ENCODE peak calls at places on chromosomes 12 and 14, in nine cellular contexts. F is hepatic stellate cell, E is prostate gland, L is progenitor cell of endocrine pancreas, G is ovary, A is NCI-H1436, Y is GOT3, H is NCI-H2081, W is KG1. N is an unnamed sample.

GRCh38 chr12:124354400-124354799 is 59.5 kb downstream of the RFLNA start:
- DNase-seq in W (no peak), H (no peak), L (no peak), Y (no peak), E (no peak), G (no peak), F (no peak), A (no peak), N (no peak)

GRCh38 chr12:132159555-132160003 is 15.3 kb downstream of the NOC4L start:
- DNase-seq in G (no peak), A (no peak), H (no peak), L (no peak), W (no peak), Y (no peak), E (no peak), F (no peak), N (no peak)

GRCh38 chr12:75666126-75666979 is 154.9 kb upstream of the KRR1 start:
- DNase-seq in A (no peak), L (no peak), E (no peak), W (no peak), Y (no peak), G (no peak), F (peak; percentile 10), H (no peak), N (no peak)

GRCh38 chr12:124496584-124496983 is 70.8 kb downstream of the NCOR2 start:
- DNase-seq in A (no peak), L (no peak), E (no peak), Y (no peak), H (no peak), W (no peak), F (peak; percentile 58), G (no peak), N (no peak)

GRCh38 chr14:63897706-63898105 is 44.9 kb downstream of the SYNE2 start:
- DNase-seq in F (peak; percentile 46), A (no peak), H (no peak), Y (no peak), G (no peak), L (no peak), E (no peak), W (no peak), N (no peak)

GRCh38 chr14:90518941-90519256 is 122.1 kb downstream of the CALM1 start:
- DNase-seq in F (no peak), W (no peak), G (no peak), Y (no peak), A (no peak), E (no peak), L (no peak), H (no peak), N (peak; percentile 39)

GRCh38 chr12:57089259-57090245 is 638 bp downstream of the NAB2 start:
- DNase-seq in A (no peak), E (peak; percentile 52), H (no peak), F (peak; percentile 65), Y (no peak), W (no peak), G (peak; percentile 80), L (no peak), N (no peak)

GRCh38 chr12:131043401-131043871 is 89.7 kb downstream of the ADGRD1 start:
- DNase-seq in L (no peak), F (no peak), W (no peak), G (peak; percentile 15), E (no peak), H (no peak), A (no peak), Y (no peak), N (no peak)

GRCh38 chr14:104393898-104394605 is 185.5 kb upstream of the C14orf180 start:
- DNase-seq in A (no peak), H (no peak), F (no peak), Y (no peak), G (no peak), L (no peak), E (no peak), W (peak; percentile 89), N (peak; percentile 23)

GRCh38 chr12:59596232-59597143 is 659 bp downstream of the SLC16A7 start:
- DNase-seq in W (peak; percentile 9), F (peak; percentile 33), E (peak; percentile 71), G (peak; percentile 82), Y (peak; percentile 98), A (peak; percentile 54), H (peak; percentile 79), L (peak; percentile 52), N (peak; percentile 39)

GRCh38 chr14:75125617-75126016 is 1.2 kb downstream of the NEK9 start:
- DNase-seq in E (no peak), F (peak; percentile 64), W (no peak), Y (no peak), L (no peak), A (no peak), H (no peak), G (no peak), N (no peak)

GRCh38 chr12:2886768-2887450 is 3.8 kb upstream of the TULP3 start:
- DNase-seq in H (no peak), Y (no peak), F (no peak), A (no peak), E (no peak), W (no peak), G (no peak), L (no peak), N (no peak)

GRCh38 chr12:49548481-49548821 is 9.6 kb downstream of the KCNH3 start:
- DNase-seq in W (no peak), A (no peak), L (no peak), E (no peak), Y (no peak), G (no peak), F (no peak), H (no peak), N (no peak)

GRCh38 chr12:2341871-2342270 is 289.1 kb downstream of the CACNA1C start:
- DNase-seq in A (no peak), H (no peak), L (no peak), Y (no peak), F (no peak), W (no peak), G (no peak), E (no peak), N (no peak)

GRCh38 chr12:110658882-110659281 is 30.0 kb downstream of the HVCN1 start:
- DNase-seq in L (no peak), H (peak; percentile 37), E (no peak), F (no peak), W (no peak), G (no peak), A (no peak), Y (no peak), N (no peak)

GRCh38 chr14:31465113-31465512 is 7.8 kb upstream of the DTD2 start:
- DNase-seq in G (no peak), H (no peak), F (peak; percentile 48), A (no peak), E (no peak), W (no peak), L (no peak), Y (no peak), N (no peak)

GRCh38 chr14:91336093-91336450 is 81.5 kb downstream of the CCDC88C start:
- DNase-seq in H (no peak), G (no peak), W (no peak), L (no peak), Y (no peak), A (no peak), E (no peak), F (no peak), N (no peak)

GRCh38 chr12:53624956-53625355 is 1.2 kb downstream of the ATF7 start:
- DNase-seq in L (no peak), G (no peak), E (no peak), Y (no peak), A (no peak), F (no peak), H (no peak), W (no peak), N (no peak)

GRCh38 chr12:97756066-97756701 is 293.6 kb downstream of the RMST start:
- DNase-seq in H (no peak), W (no peak), A (no peak), Y (no peak), L (no peak), F (no peak), G (no peak), E (no peak), N (no peak)

GRCh38 chr12:18239561-18239960 is 21.8 kb upstream of the PIK3C2G start:
- DNase-seq in Y (no peak), E (no peak), L (no peak), A (no peak), H (no peak), W (no peak), F (no peak), G (no peak), N (no peak)

GRCh38 chr12:52381206-52381605 is 4.2 kb downstream of the KRT84 start:
- DNase-seq in L (no peak), Y (no peak), G (no peak), W (no peak), E (no peak), F (no peak), A (no peak), H (no peak), N (no peak)

GRCh38 chr12:132955094-132955932 is 793 bp downstream of the ZNF605 start:
- DNase-seq in F (peak; percentile 72), L (no peak), E (no peak), H (peak; percentile 30), W (peak; percentile 25), Y (no peak), G (peak; percentile 47), A (peak; percentile 46), N (peak; percentile 1)

GRCh38 chr14:101404426-101405170 is 156.7 kb upstream of the DIO3 start:
- DNase-seq in E (no peak), L (no peak), H (no peak), Y (no peak), G (no peak), W (no peak), F (no peak), A (no peak), N (no peak)